ENCODE peak calls at places on chromosomes 6 and 20, in ten cellular contexts. C, T, N, Y, J, P, A, K, X and Z are unnamed samples.

GRCh38 chr6:106642476-106642875 is 13.1 kb downstream of the QRSL1 start:
- DNase-seq in X (no peak), T (no peak), Y (no peak), J (no peak), K (no peak), C (no peak), P (no peak), A (no peak), N (no peak), Z (peak)

GRCh38 chr6:35073766-35074471 is 67.2 kb downstream of the TCP11 start:
- DNase-seq in N (no peak), T (no peak), A (no peak), P (no peak), K (no peak), C (no peak), X (no peak), Y (no peak), J (no peak), Z (no peak)

GRCh38 chr6:142361765-142362540 is 60.1 kb downstream of the ADGRG6 start:
- DNase-seq in N (no peak), J (peak), Y (no peak), P (no peak), T (no peak), C (no peak), A (no peak), K (no peak), X (no peak), Z (no peak)

GRCh38 chr6:124633655-124634054 is 328.6 kb upstream of the RNF217 start:
- DNase-seq in C (no peak), N (no peak), T (no peak), X (no peak), A (no peak), Y (no peak), P (no peak), K (no peak), J (no peak), Z (no peak)

GRCh38 chr20:4135385-4136077 is 120.2 kb upstream of the RNF24 start:
- DNase-seq in N (peak), K (peak), X (no peak), Y (peak), P (no peak), C (peak), A (no peak), T (no peak), J (peak), Z (peak)

GRCh38 chr20:62367136-62367482 is at the start of gene LAMA5:
- DNase-seq in J (no peak), T (no peak), C (no peak), Y (peak), N (no peak), X (peak), P (no peak), A (no peak), K (peak), Z (no peak)

GRCh38 chr6:169923468-169924464 is 172.3 kb downstream of the ERMARD start:
- DNase-seq in X (peak), Y (no peak), N (no peak), J (no peak), K (no peak), T (no peak), A (no peak), P (no peak), C (no peak), Z (no peak)

GRCh38 chr20:46646659-46647380 is 4.4 kb downstream of the SLC13A3 start:
- DNase-seq in A (no peak), Y (no peak), X (no peak), K (no peak), T (no peak), P (no peak), N (no peak), C (no peak), J (no peak), Z (no peak)

GRCh38 chr20:10652185-10652584 is 21.6 kb downstream of the JAG1 start:
- DNase-seq in Y (no peak), N (no peak), K (no peak), T (no peak), A (no peak), P (no peak), C (no peak), J (no peak), X (no peak), Z (no peak)

GRCh38 chr6:46410330-46410953 is 80.8 kb downstream of the RCAN2 start:
- DNase-seq in N (peak), Y (peak), T (no peak), X (no peak), C (peak), A (no peak), P (no peak), J (no peak), K (peak), Z (peak)

GRCh38 chr6:31270788-31271640 is 878 bp downstream of the HLA-C start:
- DNase-seq in K (peak), J (no peak), P (no peak), T (no peak), X (peak), C (no peak), A (no peak), N (peak), Y (no peak), Z (peak)

GRCh38 chr20:25090492-25091429 is 8.8 kb upstream of the VSX1 start:
- DNase-seq in K (no peak), A (no peak), C (peak), N (peak), X (no peak), J (no peak), T (peak), P (no peak), Y (no peak), Z (no peak)

GRCh38 chr20:62363920-62364851 is 2.9 kb downstream of the LAMA5 start:
- DNase-seq in J (no peak), P (no peak), K (no peak), A (no peak), C (no peak), T (no peak), N (no peak), X (peak), Y (no peak), Z (no peak)

GRCh38 chr6:114096553-114097172 is 125.7 kb upstream of the HDAC2 start:
- DNase-seq in Y (peak), X (no peak), T (no peak), N (no peak), J (no peak), K (peak), C (peak), A (peak), P (no peak), Z (peak)

GRCh38 chr6:34056301-34056700 is 89.6 kb downstream of the GRM4 start:
- DNase-seq in J (peak), P (no peak), A (no peak), N (peak), T (no peak), X (peak), K (peak), C (no peak), Y (no peak), Z (no peak)

GRCh38 chr6:137271245-137272183 is 52.3 kb upstream of the IFNGR1 start:
- DNase-seq in P (no peak), Y (peak), C (peak), X (no peak), A (peak), N (peak), T (no peak), K (peak), J (no peak), Z (peak)

GRCh38 chr6:27545271-27546046 is 72.6 kb upstream of the ZNF184 start:
- DNase-seq in X (no peak), P (peak), Y (peak), A (no peak), J (peak), C (no peak), K (peak), N (no peak), T (no peak), Z (peak)

GRCh38 chr20:45069261-45069660 is 31.7 kb downstream of the KCNS1 start:
- DNase-seq in P (no peak), C (no peak), N (no peak), T (no peak), X (no peak), Y (no peak), J (no peak), K (no peak), A (no peak), Z (no peak)

GRCh38 chr6:20202070-20202658 is 10.1 kb downstream of the MBOAT1 start:
- DNase-seq in A (no peak), K (no peak), T (no peak), P (no peak), N (peak), J (no peak), C (no peak), Y (no peak), X (no peak), Z (peak)